ENCODE peak calls at places on chromosome 11, in ten cellular contexts. P, J, G, M, R, X, W, Y, B and E are unnamed samples.

GRCh38 chr11:85758480-85759039 is 52.4 kb downstream of the SYTL2 start:
- DNase-seq in G (no peak), X (no peak), Y (no peak), M (no peak), B (no peak), R (no peak), P (no peak), W (no peak), J (no peak), E (no peak)

GRCh38 chr11:60777572-60777971 is 7.6 kb upstream of the MS4A10 start:
- DNase-seq in Y (no peak), P (no peak), W (no peak), G (no peak), B (peak; percentile 82), R (no peak), X (no peak), J (no peak), M (peak; percentile 41), E (peak; percentile 45)

GRCh38 chr11:22957890-22958289 is 97.6 kb upstream of the CCDC179 start:
- DNase-seq in M (no peak), Y (no peak), X (no peak), R (no peak), B (no peak), W (no peak), G (no peak), J (no peak), P (no peak), E (no peak)

GRCh38 chr11:67284811-67285540 is 4.1 kb upstream of the ANKRD13D start:
- DNase-seq in W (no peak), Y (no peak), G (no peak), M (no peak), R (no peak), X (no peak), P (no peak), J (no peak), B (no peak), E (no peak)

GRCh38 chr11:79086056-79086455 is 354.8 kb downstream of the TENM4 start:
- DNase-seq in G (no peak), P (no peak), R (no peak), B (no peak), M (no peak), X (no peak), Y (no peak), J (no peak), W (no peak), E (no peak)

GRCh38 chr11:1502168-1502955 is 15.8 kb upstream of the MOB2 start:
- DNase-seq in P (no peak), J (no peak), Y (no peak), B (no peak), G (no peak), M (no peak), R (no peak), X (no peak), W (no peak), E (no peak)

GRCh38 chr11:48170840-48171233 is 45.8 kb upstream of the OR4B1 start:
- DNase-seq in J (no peak), P (no peak), B (peak; percentile 46), Y (no peak), G (no peak), W (no peak), M (no peak), R (no peak), X (no peak), E (no peak)

GRCh38 chr11:107988397-107989158 is 20.1 kb upstream of the CUL5 start:
- DNase-seq in Y (no peak), J (no peak), B (no peak), G (no peak), M (no peak), R (no peak), P (no peak), X (no peak), W (no peak), E (no peak)

GRCh38 chr11:61621917-61622585 is 41.2 kb upstream of the SYT7 start:
- DNase-seq in J (no peak), G (no peak), W (no peak), X (peak; percentile 57), M (no peak), Y (no peak), P (no peak), B (no peak), R (no peak), E (no peak)

GRCh38 chr11:70594031-70594430 is 195.7 kb downstream of the CTTN start:
- DNase-seq in G (no peak), P (no peak), M (no peak), R (no peak), B (no peak), W (no peak), J (no peak), Y (no peak), X (no peak), E (no peak)

GRCh38 chr11:114063149-114063828 is 3.8 kb downstream of the ZBTB16 start:
- DNase-seq in W (no peak), P (no peak), R (no peak), Y (no peak), X (no peak), J (no peak), M (no peak), G (no peak), B (no peak), E (no peak)

GRCh38 chr11:102615894-102616432 is 9.2 kb downstream of the MMP20 start:
- DNase-seq in W (no peak), X (no peak), M (no peak), B (no peak), R (no peak), J (no peak), G (no peak), Y (no peak), P (no peak), E (no peak)

GRCh38 chr11:31795706-31796522 is 15.2 kb downstream of the PAX6 start:
- DNase-seq in W (peak; percentile 79), J (no peak), M (no peak), P (no peak), Y (no peak), B (no peak), R (no peak), G (no peak), X (no peak), E (no peak)

GRCh38 chr11:126578021-126578420 is 222.5 kb downstream of the ST3GAL4 start:
- DNase-seq in X (no peak), W (no peak), G (no peak), B (no peak), P (no peak), J (no peak), R (no peak), M (no peak), Y (no peak), E (no peak)

GRCh38 chr11:40491341-40491740 is 968.1 kb downstream of the LRRC4C start:
- DNase-seq in W (no peak), G (no peak), M (no peak), B (no peak), P (no peak), Y (no peak), X (no peak), J (no peak), R (no peak), E (no peak)

GRCh38 chr11:85661972-85662664 is 2.8 kb downstream of the CREBZF start:
- DNase-seq in Y (no peak), B (peak; percentile 39), G (no peak), P (no peak), X (no peak), R (no peak), J (no peak), M (no peak), W (no peak), E (no peak)

GRCh38 chr11:27108809-27109208 is 68.2 kb downstream of the BBOX1 start:
- DNase-seq in X (no peak), P (no peak), Y (no peak), G (no peak), R (no peak), M (no peak), J (no peak), W (no peak), B (no peak), E (no peak)
- TF ChIP-seq POLR2A in X (no peak), P (no peak), Y (no peak), G (no peak), R (no peak), M (no peak), J (no peak), W (no peak), B (no peak), E (no peak)

GRCh38 chr11:65851083-65851579 is 6.8 kb downstream of the CFL1 start:
- DNase-seq in R (no peak), W (no peak), M (no peak), P (no peak), B (no peak), Y (no peak), J (no peak), G (no peak), X (peak; percentile 93), E (no peak)
- TF ChIP-seq POLR2A in R (no peak), W (no peak), M (no peak), P (no peak), B (peak; percentile 35), Y (peak; percentile 7), J (no peak), G (no peak), X (no peak), E (no peak)

GRCh38 chr11:46346886-46347636 is at the start of gene DGKZ:
- DNase-seq in J (no peak), R (peak; percentile 88), B (peak; percentile 74), P (peak; percentile 86), Y (peak; percentile 90), G (peak; percentile 59), X (peak; percentile 98), W (no peak), M (peak; percentile 81), E (peak; percentile 94)
- TF ChIP-seq POLR2A in J (no peak), R (peak; percentile 50), B (no peak), P (no peak), Y (no peak), G (peak; percentile 64), X (no peak), W (no peak), M (peak; percentile 49), E (peak; percentile 72)

GRCh38 chr11:76380977-76381719 is at the start of the genes GVQW3 and THAP12:
- DNase-seq in J (peak; percentile 91), Y (peak; percentile 93), X (peak; percentile 95), R (peak; percentile 98), M (peak; percentile 99), G (peak; percentile 96), B (peak; percentile 97), P (peak; percentile 97), W (peak; percentile 99), E (peak; percentile 97)
- TF ChIP-seq POLR2A in J (peak; percentile 69), Y (no peak), X (no peak), R (peak; percentile 75), M (peak; percentile 90), G (peak; percentile 92), B (peak; percentile 39), P (peak; percentile 74), W (peak; percentile 21), E (peak; percentile 82)